ENCODE peak calls at places on chromosome 16, in four cellular contexts. R is GM12878, U is K562, X is HepG2. K is an unnamed sample.

GRCh38 chr16:11410382-11411058 is 65.3 kb downstream of the RMI2 start:
- DNase-seq in R (no peak), U (no peak), X (no peak), K (no peak)

GRCh38 chr16:81591538-81591870 is 146.9 kb downstream of the CMIP start:
- DNase-seq in R (no peak), U (no peak), X (no peak), K (no peak)

GRCh38 chr16:23410176-23410575 is 42.8 kb downstream of the COG7 start:
- DNase-seq in R (no peak), U (no peak), X (no peak), K (no peak)

GRCh38 chr16:4703906-4704305 is 10.5 kb downstream of the NUDT16L1 start:
- DNase-seq in R (no peak), U (no peak), X (no peak), K (no peak)

GRCh38 chr16:22684282-22685161 is 129.4 kb upstream of the HS3ST2 start:
- DNase-seq in R (no peak), U (no peak), X (no peak), K (no peak)

GRCh38 chr16:1784977-1785845 is 2.5 kb downstream of the NUBP2 start:
- DNase-seq in R (no peak), U (no peak), X (no peak), K (no peak)

GRCh38 chr16:81140930-81141780 is 45.0 kb upstream of the GCSH start:
- DNase-seq in R (no peak), U (peak), X (peak), K (peak)

GRCh38 chr16:4389051-4389955 is 17.7 kb downstream of the VASN start:
- DNase-seq in R (no peak), U (no peak), X (no peak), K (no peak)

GRCh38 chr16:84505249-84506156 is 1.0 kb upstream of the MEAK7 start:
- DNase-seq in R (no peak), U (no peak), X (no peak), K (no peak)
- TF ChIP-seq ATF3 in R (no peak), U (no peak), X (no peak), K (no peak)

DNA sequence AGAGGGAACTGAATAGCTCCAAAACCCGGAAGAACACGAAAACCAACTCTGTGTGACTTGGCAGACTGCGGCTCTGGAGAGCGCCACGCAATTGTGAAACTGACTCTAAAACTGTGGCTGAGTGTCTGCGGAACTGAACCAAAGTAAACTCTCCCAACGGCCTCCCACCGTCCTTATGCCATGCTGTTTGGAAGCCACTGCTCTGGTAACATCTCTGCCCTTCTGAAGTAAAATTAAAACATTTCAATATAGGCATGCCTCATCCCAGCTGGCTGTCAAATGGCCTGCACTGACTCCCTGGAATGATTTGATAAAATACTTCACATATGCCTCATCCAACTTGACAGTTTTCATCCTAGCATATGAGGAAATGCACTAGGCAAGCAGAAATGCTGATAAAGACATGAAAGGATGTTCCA is 70.2 kb downstream of the PARN start:
- DNase-seq in R (no peak), U (no peak), X (peak), K (no peak)
- TF ChIP-seq REST in R (no peak), U (no peak), X (no peak), K (no peak)

DNA sequence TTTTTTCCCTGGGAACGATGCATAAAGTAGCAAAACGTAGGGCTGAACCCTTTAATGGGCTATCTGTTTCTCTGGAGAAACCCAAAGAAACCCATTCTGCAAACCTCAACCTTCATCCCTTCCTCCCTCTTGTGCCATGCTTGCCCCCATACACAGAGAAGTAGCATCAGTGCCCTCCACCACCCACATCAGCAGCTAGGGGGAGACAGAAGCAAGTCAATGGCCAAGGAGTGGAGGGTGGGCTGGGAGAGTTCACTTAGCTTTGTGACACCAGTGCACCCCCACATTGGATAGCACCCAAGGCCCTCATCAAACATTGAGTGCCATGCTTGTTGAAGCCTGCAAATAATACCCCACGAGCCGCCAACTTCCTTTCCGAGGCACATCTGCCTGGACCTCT is 282.4 kb downstream of the ABCC12 start:
- DNase-seq in R (no peak), U (peak), X (peak), K (no peak)
- TF ChIP-seq CTCF in R (peak), U (peak), X (peak), K (peak)

DNA sequence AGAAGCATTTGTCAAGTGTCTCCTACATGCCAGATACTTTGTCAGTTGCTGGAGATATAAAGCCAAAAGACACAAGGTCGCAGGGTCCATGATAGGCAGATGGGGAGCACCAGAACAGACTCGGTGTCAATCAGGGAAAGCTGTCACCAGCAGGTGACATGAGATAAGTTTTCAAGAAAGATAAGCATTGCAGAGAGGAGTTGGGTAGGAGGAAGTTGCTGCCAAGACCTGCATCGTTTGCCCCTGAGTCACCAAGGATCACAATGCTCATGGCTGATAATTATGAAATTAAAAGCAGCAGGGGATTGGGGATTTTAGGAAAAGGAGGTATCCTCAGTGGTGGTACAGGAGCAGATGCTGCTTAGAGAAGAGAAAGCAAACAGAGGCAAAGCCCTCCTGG is 551.1 kb upstream of the CDH11 start:
- DNase-seq in R (no peak), U (peak), X (no peak), K (no peak)
- TF ChIP-seq ATF3 in R (no peak), U (peak), X (no peak), K (no peak)

GRCh38 chr16:27726621-27727275 is 176.8 kb downstream of the KATNIP start:
- DNase-seq in R (no peak), U (no peak), X (no peak), K (no peak)

GRCh38 chr16:27730703-27731220 is 180.8 kb downstream of the KATNIP start:
- DNase-seq in R (no peak), U (no peak), X (no peak), K (no peak)

GRCh38 chr16:27729516-27730304 is 179.8 kb downstream of the KATNIP start:
- DNase-seq in R (no peak), U (no peak), X (no peak), K (no peak)

GRCh38 chr16:27727941-27728340 is 178.0 kb downstream of the KATNIP start:
- DNase-seq in R (no peak), U (no peak), X (no peak), K (no peak)

DNA sequence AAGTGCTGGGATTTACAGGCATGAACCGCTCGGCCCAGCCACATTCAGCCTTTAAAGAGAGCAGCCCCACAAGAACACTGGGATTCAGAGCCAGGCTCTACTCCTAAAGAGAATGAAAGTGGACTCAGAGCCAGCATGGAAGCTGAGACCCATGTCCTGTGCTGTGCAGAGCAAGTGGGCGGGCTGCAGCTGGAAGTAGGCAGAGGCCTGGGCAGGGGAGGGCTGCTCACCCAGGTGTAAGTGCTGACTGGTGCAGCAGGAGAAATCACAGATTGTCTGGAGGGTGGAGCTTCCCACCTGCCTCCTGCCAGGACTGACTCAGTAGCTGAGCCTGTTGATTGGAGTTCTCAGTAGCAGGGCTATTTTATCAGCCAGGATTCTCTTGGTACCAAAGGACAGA is 178.7 kb downstream of the KATNIP start:
- DNase-seq in R (no peak), U (no peak), X (no peak), K (no peak)
- TF ChIP-seq REST in R (no peak), U (no peak), X (no peak), K (no peak)

DNA sequence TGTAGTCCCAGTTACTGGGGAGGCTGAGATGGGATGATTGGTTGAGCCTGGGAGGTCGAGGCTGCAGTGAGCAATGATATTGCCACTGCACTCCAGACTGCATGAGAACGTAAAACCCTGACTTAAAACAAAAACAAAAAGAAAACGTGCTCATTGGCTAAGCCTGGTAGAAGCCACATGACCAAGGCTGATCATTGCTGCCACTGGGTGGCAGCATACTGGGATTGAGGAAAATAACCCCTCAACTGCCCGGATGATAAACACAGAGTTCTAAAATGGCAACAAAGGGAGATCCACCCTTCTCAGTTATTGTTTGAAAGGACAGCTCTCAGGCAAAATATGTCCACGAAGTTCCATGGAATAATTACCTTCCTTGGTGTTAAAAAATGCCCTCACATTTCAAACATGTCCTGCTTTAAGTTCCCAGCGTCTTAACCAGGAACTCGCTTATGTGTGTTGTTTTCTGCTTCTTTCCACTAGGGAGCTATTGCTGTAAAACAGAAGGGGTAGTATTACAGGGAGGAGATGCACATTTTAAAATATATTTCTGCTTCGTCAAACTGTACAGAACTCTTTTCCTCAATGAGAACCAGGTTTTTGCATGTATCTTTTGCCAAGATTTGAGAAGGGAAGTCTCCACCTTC is 675.3 kb downstream of the MAF start:
- DNase-seq in R (no peak), U (peak), X (peak), K (peak)
- TF ChIP-seq CTCF in R (peak), U (peak), X (peak), K (peak)

GRCh38 chr16:16861546-16861945 is 482.6 kb downstream of the NPIPA7 start:
- DNase-seq in R (peak), U (peak), X (peak), K (peak)
- TF ChIP-seq ATF3 in R (no peak), U (no peak), X (no peak), K (no peak)

GRCh38 chr16:85046957-85047866 is 19.6 kb downstream of the KIAA0513 start:
- DNase-seq in R (no peak), U (peak), X (no peak), K (no peak)

GRCh38 chr16:85045641-85046471 is 18.3 kb downstream of the KIAA0513 start:
- DNase-seq in R (no peak), U (no peak), X (no peak), K (no peak)

GRCh38 chr16:85047867-85048455 is 20.4 kb downstream of the KIAA0513 start:
- DNase-seq in R (no peak), U (peak), X (no peak), K (no peak)

GRCh38 chr16:85045077-85045476 is 17.5 kb downstream of the KIAA0513 start:
- DNase-seq in R (no peak), U (no peak), X (no peak), K (no peak)

GRCh38 chr16:85046472-85046916 is 18.9 kb downstream of the KIAA0513 start:
- DNase-seq in R (no peak), U (no peak), X (no peak), K (no peak)
- TF ChIP-seq REST in R (no peak), U (no peak), X (no peak), K (no peak)

DNA sequence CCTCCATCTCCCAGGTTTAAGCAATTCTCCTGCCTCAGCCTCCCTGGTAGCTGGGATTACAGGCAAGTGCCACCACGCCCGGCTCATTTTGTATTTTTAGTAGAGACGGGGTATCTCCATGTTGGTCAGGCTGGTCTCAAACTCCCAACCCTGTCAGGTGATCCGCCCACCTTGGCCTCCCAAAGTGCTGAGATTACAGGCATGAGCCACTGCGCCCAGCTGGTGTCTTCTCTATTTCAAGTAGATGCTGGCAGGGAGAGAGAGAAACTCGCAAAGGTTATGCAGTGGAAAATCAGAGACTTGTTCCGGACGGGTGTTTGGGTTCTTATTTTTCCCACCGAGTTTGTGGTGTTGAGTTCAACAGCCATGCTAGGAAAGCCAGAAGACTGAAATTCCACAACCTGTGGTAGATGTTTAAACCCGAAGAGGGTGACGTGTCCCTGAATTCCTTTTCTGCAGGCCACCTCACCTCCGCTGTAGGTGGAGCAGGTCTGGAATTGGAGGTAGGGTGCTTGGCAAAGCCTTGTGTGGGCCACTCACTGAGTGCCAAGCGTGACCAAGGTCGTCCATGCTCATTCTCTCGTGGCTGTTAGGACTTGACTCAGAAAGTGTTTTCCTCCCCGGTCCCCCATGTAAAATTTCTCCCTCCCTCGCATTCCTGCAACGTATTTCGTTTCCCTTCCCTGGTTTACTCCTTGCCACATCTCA is 7.3 kb upstream of the ZDHHC7 start:
- DNase-seq in R (no peak), U (no peak), X (no peak), K (no peak)
- TF ChIP-seq CTCF in R (no peak), U (no peak), X (no peak), K (no peak)

GRCh38 chr16:88002211-88002610 is 51.0 kb downstream of the BANP start:
- DNase-seq in R (no peak), U (no peak), X (no peak), K (no peak)
- TF ChIP-seq ATF3 in R (no peak), U (no peak), X (no peak), K (no peak)